ENCODE peak calls at places on chromosomes 11 and 22, in six cellular contexts. W, S, J, Q, R and G are unnamed samples.

GRCh38 chr11:70532728-70533127 is 134.4 kb downstream of the CTTN start:
- DNase-seq in Q (peak; percentile 76), S (peak; percentile 29), W (no peak), R (no peak), J (no peak), G (no peak)

GRCh38 chr22:35220221-35220620 is 37.1 kb upstream of the HMGXB4 start:
- DNase-seq in R (no peak), Q (no peak), J (no peak), W (peak; percentile 23), S (no peak), G (no peak)

GRCh38 chr22:23179381-23180294 is 671 bp upstream of the BCR start:
- DNase-seq in W (no peak), J (peak; percentile 26), R (no peak), S (no peak), Q (no peak), G (peak; percentile 21)

GRCh38 chr11:75778962-75779361 is 10.4 kb downstream of the DGAT2 start:
- DNase-seq in W (no peak), S (peak; percentile 28), J (no peak), R (no peak), Q (no peak), G (no peak)

GRCh38 chr11:102017029-102017428 is 30.2 kb upstream of the CFAP300 start:
- DNase-seq in R (no peak), W (no peak), Q (peak; percentile 10), J (no peak), S (no peak), G (no peak)

GRCh38 chr11:18329196-18329870 is 7.0 kb downstream of the GTF2H1 start:
- DNase-seq in S (no peak), Q (peak; percentile 48), W (no peak), R (no peak), J (peak; percentile 15), G (no peak)

GRCh38 chr11:129911298-129911697 is 15.9 kb upstream of the NFRKB start:
- DNase-seq in J (peak; percentile 56), Q (peak; percentile 8), S (no peak), R (no peak), W (peak; percentile 21), G (peak; percentile 16)

GRCh38 chr22:22945195-22945594 is 57.6 kb downstream of the IGLL5 start:
- DNase-seq in S (peak; percentile 32), R (peak; percentile 35), Q (no peak), W (no peak), J (no peak), G (no peak)

GRCh38 chr11:17550455-17551346 is 3.6 kb downstream of the OTOG start:
- DNase-seq in W (peak; percentile 11), R (no peak), J (no peak), Q (no peak), S (no peak), G (no peak)

GRCh38 chr11:73182824-73183321 is 35.2 kb upstream of the P2RY2 start:
- DNase-seq in J (no peak), S (no peak), W (no peak), Q (no peak), R (no peak), G (peak; percentile 30)

GRCh38 chr11:9669954-9670353 is 6.1 kb downstream of the SWAP70 start:
- DNase-seq in Q (no peak), W (no peak), S (no peak), J (no peak), R (no peak), G (no peak)

GRCh38 chr11:36631704-36632287 is 33.8 kb upstream of the RAG2 start:
- DNase-seq in Q (no peak), W (no peak), J (no peak), R (no peak), S (no peak), G (no peak)

GRCh38 chr11:117449111-117449693 is 121.5 kb downstream of the CEP164 start:
- DNase-seq in R (peak; percentile 32), J (no peak), S (no peak), Q (no peak), W (peak; percentile 28), G (no peak)

GRCh38 chr11:100878474-100878873 is 191.4 kb downstream of the ARHGAP42 start:
- DNase-seq in W (peak; percentile 30), Q (peak; percentile 57), S (no peak), J (peak; percentile 92), R (no peak), G (peak; percentile 57)

GRCh38 chr11:64271339-64272132 is 12.9 kb downstream of the BAD start:
- DNase-seq in Q (peak; percentile 96), W (peak; percentile 90), J (peak; percentile 93), R (peak; percentile 93), S (peak; percentile 96), G (peak; percentile 96)

GRCh38 chr11:75703709-75704237 is 13.9 kb upstream of the MOGAT2 start:
- DNase-seq in R (no peak), J (no peak), Q (no peak), S (no peak), W (no peak), G (no peak)

GRCh38 chr11:34840736-34841386 is 75.3 kb downstream of the APIP start:
- DNase-seq in S (no peak), W (peak; percentile 35), R (no peak), J (peak; percentile 52), Q (peak; percentile 15), G (peak; percentile 30)

GRCh38 chr11:288328-289144 is at the start of gene PGGHG:
- DNase-seq in R (peak; percentile 91), Q (peak; percentile 8), S (peak; percentile 95), W (peak; percentile 58), J (no peak), G (peak; percentile 38)

GRCh38 chr11:27910186-27910941 is 197.6 kb downstream of the KIF18A start:
- DNase-seq in S (no peak), J (peak; percentile 87), W (peak; percentile 93), R (no peak), Q (peak; percentile 84), G (no peak)

GRCh38 chr11:128691802-128692749 is 1.8 kb upstream of the FLI1 start:
- DNase-seq in S (no peak), J (no peak), R (no peak), W (no peak), Q (no peak), G (no peak)

GRCh38 chr11:63023851-63024648 is 8.4 kb upstream of the SLC22A8 start:
- DNase-seq in S (peak; percentile 96), W (peak; percentile 72), J (peak; percentile 73), Q (peak; percentile 44), R (peak; percentile 91), G (peak; percentile 71)

GRCh38 chr11:102172127-102172848 is 62.0 kb downstream of the YAP1 start:
- DNase-seq in R (no peak), J (peak; percentile 88), S (peak; percentile 79), Q (peak; percentile 69), W (peak; percentile 74), G (peak; percentile 63)

GRCh38 chr11:119525855-119526196 is 102.9 kb upstream of the THY1 start:
- DNase-seq in R (no peak), S (peak; percentile 36), Q (no peak), J (no peak), W (no peak), G (no peak)